ENCODE peak calls at places on chromosome 13, in five cellular contexts. One of them, this sample, is unnamed.
A peak's percentile ranks its signal among the peaks of the same experiment; 100 is the strongest.

GRCh38 chr13:51557875-51558604 is 26.2 kb upstream of the WDFY2 start:
- DNase-seq in AG09309: peak; percentile 55
- DNase-seq in endothelial cell: no peak
- DNase-seq in activated CD4-positive, CD25-positive, alpha-beta regulatory T cell treated with anti-CD3 and anti-CD28 coated beads, Interleukin-2, amount 50 U/mL, for 16 hours: no peak
- DNase-seq in WERI-Rb-1: no peak
- DNase-seq in this sample: no peak

GRCh38 chr13:31749929-31750328 is 10.6 kb downstream of the RXFP2 start:
- DNase-seq in AG09309: peak; percentile 90
- DNase-seq in endothelial cell: no peak
- DNase-seq in activated CD4-positive, CD25-positive, alpha-beta regulatory T cell treated with anti-CD3 and anti-CD28 coated beads, Interleukin-2, amount 50 U/mL, for 16 hours: no peak
- DNase-seq in WERI-Rb-1: no peak
- DNase-seq in this sample: no peak

GRCh38 chr13:112943309-112944125 is 25.5 kb upstream of the MCF2L start:
- DNase-seq in AG09309: no peak
- DNase-seq in endothelial cell: peak; percentile 54
- DNase-seq in activated CD4-positive, CD25-positive, alpha-beta regulatory T cell treated with anti-CD3 and anti-CD28 coated beads, Interleukin-2, amount 50 U/mL, for 16 hours: no peak
- DNase-seq in WERI-Rb-1: peak; percentile 83
- DNase-seq in this sample: peak; percentile 45

GRCh38 chr13:64457976-64458375 is 2772.2 kb downstream of the PCDH9 start:
- DNase-seq in AG09309: peak; percentile 25
- DNase-seq in endothelial cell: no peak
- DNase-seq in activated CD4-positive, CD25-positive, alpha-beta regulatory T cell treated with anti-CD3 and anti-CD28 coated beads, Interleukin-2, amount 50 U/mL, for 16 hours: no peak
- DNase-seq in WERI-Rb-1: no peak
- DNase-seq in this sample: no peak

GRCh38 chr13:40688781-40689180 is 22.3 kb upstream of the FOXO1 start:
- DNase-seq in AG09309: no peak
- DNase-seq in endothelial cell: no peak
- DNase-seq in activated CD4-positive, CD25-positive, alpha-beta regulatory T cell treated with anti-CD3 and anti-CD28 coated beads, Interleukin-2, amount 50 U/mL, for 16 hours: no peak
- DNase-seq in WERI-Rb-1: no peak
- DNase-seq in this sample: no peak

GRCh38 chr13:34617684-34618083 is 324.4 kb upstream of the NBEA start:
- DNase-seq in AG09309: no peak
- DNase-seq in endothelial cell: no peak
- DNase-seq in activated CD4-positive, CD25-positive, alpha-beta regulatory T cell treated with anti-CD3 and anti-CD28 coated beads, Interleukin-2, amount 50 U/mL, for 16 hours: no peak
- DNase-seq in WERI-Rb-1: no peak
- DNase-seq in this sample: no peak

GRCh38 chr13:63433546-63434150 is 2018.0 kb upstream of the PCDH20 start:
- DNase-seq in AG09309: no peak
- DNase-seq in endothelial cell: no peak
- DNase-seq in activated CD4-positive, CD25-positive, alpha-beta regulatory T cell treated with anti-CD3 and anti-CD28 coated beads, Interleukin-2, amount 50 U/mL, for 16 hours: no peak
- DNase-seq in WERI-Rb-1: no peak
- DNase-seq in this sample: no peak

GRCh38 chr13:79736356-79736755 is 255.4 kb downstream of the NDFIP2 start:
- DNase-seq in AG09309: no peak
- DNase-seq in endothelial cell: no peak
- DNase-seq in activated CD4-positive, CD25-positive, alpha-beta regulatory T cell treated with anti-CD3 and anti-CD28 coated beads, Interleukin-2, amount 50 U/mL, for 16 hours: no peak
- DNase-seq in WERI-Rb-1: no peak
- DNase-seq in this sample: no peak

GRCh38 chr13:23621316-23621645 is 51.1 kb downstream of the TNFRSF19 start:
- DNase-seq in AG09309: peak; percentile 45
- DNase-seq in endothelial cell: no peak
- DNase-seq in activated CD4-positive, CD25-positive, alpha-beta regulatory T cell treated with anti-CD3 and anti-CD28 coated beads, Interleukin-2, amount 50 U/mL, for 16 hours: no peak
- DNase-seq in WERI-Rb-1: no peak
- DNase-seq in this sample: no peak

GRCh38 chr13:59356607-59357006 is 807.1 kb downstream of the DIAPH3 start:
- DNase-seq in AG09309: no peak
- DNase-seq in endothelial cell: no peak
- DNase-seq in activated CD4-positive, CD25-positive, alpha-beta regulatory T cell treated with anti-CD3 and anti-CD28 coated beads, Interleukin-2, amount 50 U/mL, for 16 hours: no peak
- DNase-seq in WERI-Rb-1: no peak
- DNase-seq in this sample: peak; percentile 88

GRCh38 chr13:73403362-73404150 is 344.8 kb downstream of the KLF5 start:
- DNase-seq in AG09309: no peak
- DNase-seq in endothelial cell: no peak
- DNase-seq in activated CD4-positive, CD25-positive, alpha-beta regulatory T cell treated with anti-CD3 and anti-CD28 coated beads, Interleukin-2, amount 50 U/mL, for 16 hours: no peak
- DNase-seq in WERI-Rb-1: no peak
- DNase-seq in this sample: no peak

GRCh38 chr13:20525144-20525600 is 485 bp downstream of the CRYL1 start:
- DNase-seq in AG09309: no peak
- DNase-seq in endothelial cell: no peak
- DNase-seq in activated CD4-positive, CD25-positive, alpha-beta regulatory T cell treated with anti-CD3 and anti-CD28 coated beads, Interleukin-2, amount 50 U/mL, for 16 hours: no peak
- DNase-seq in WERI-Rb-1: peak; percentile 39
- DNase-seq in this sample: peak; percentile 40

GRCh38 chr13:19601749-19602725 is 31.4 kb upstream of the MPHOSPH8 start:
- DNase-seq in AG09309: no peak
- DNase-seq in endothelial cell: peak; percentile 59
- DNase-seq in activated CD4-positive, CD25-positive, alpha-beta regulatory T cell treated with anti-CD3 and anti-CD28 coated beads, Interleukin-2, amount 50 U/mL, for 16 hours: no peak
- DNase-seq in WERI-Rb-1: peak; percentile 78
- DNase-seq in this sample: peak; percentile 36

GRCh38 chr13:112699318-112699918 is 9.6 kb downstream of the ATP11A start:
- DNase-seq in AG09309: no peak
- DNase-seq in endothelial cell: no peak
- DNase-seq in activated CD4-positive, CD25-positive, alpha-beta regulatory T cell treated with anti-CD3 and anti-CD28 coated beads, Interleukin-2, amount 50 U/mL, for 16 hours: no peak
- DNase-seq in WERI-Rb-1: no peak
- DNase-seq in this sample: no peak

GRCh38 chr13:94464771-94465170 is 14.7 kb downstream of the DCT start:
- DNase-seq in AG09309: no peak
- DNase-seq in endothelial cell: no peak
- DNase-seq in activated CD4-positive, CD25-positive, alpha-beta regulatory T cell treated with anti-CD3 and anti-CD28 coated beads, Interleukin-2, amount 50 U/mL, for 16 hours: no peak
- DNase-seq in WERI-Rb-1: no peak
- DNase-seq in this sample: no peak

GRCh38 chr13:29522044-29522685 is 73.3 kb downstream of the SLC7A1 start:
- DNase-seq in AG09309: peak; percentile 98
- DNase-seq in endothelial cell: no peak
- DNase-seq in activated CD4-positive, CD25-positive, alpha-beta regulatory T cell treated with anti-CD3 and anti-CD28 coated beads, Interleukin-2, amount 50 U/mL, for 16 hours: no peak
- DNase-seq in WERI-Rb-1: no peak
- DNase-seq in this sample: no peak

GRCh38 chr13:70792121-70792520 is 683.9 kb upstream of the KLHL1 start:
- DNase-seq in AG09309: no peak
- DNase-seq in endothelial cell: no peak
- DNase-seq in activated CD4-positive, CD25-positive, alpha-beta regulatory T cell treated with anti-CD3 and anti-CD28 coated beads, Interleukin-2, amount 50 U/mL, for 16 hours: no peak
- DNase-seq in WERI-Rb-1: no peak
- DNase-seq in this sample: no peak